ENCODE peak calls at places on chromosome 15, in six cellular contexts. X is A549, P is HepG2, Y is IMR-90, Q is GM12878, D is K562. I is an unnamed sample.

GRCh38 chr15:26455828-26456227 is 317.0 kb downstream of the GABRB3 start:
- DNase-seq in X (no peak), P (no peak), Y (no peak), Q (no peak), D (no peak), I (no peak)

GRCh38 chr15:66907826-66908502 is 157.4 kb upstream of the SMAD3 start:
- DNase-seq in X (no peak), P (peak), Y (peak), Q (peak), D (no peak), I (no peak)

GRCh38 chr15:45747426-45747825 is 112.6 kb downstream of the SQOR start:
- DNase-seq in X (no peak), P (no peak), Y (no peak), Q (no peak), D (no peak), I (no peak)

GRCh38 chr15:33234019-33234418 is 39.5 kb upstream of the FMN1 start:
- DNase-seq in X (peak), P (peak), Y (peak), Q (no peak), D (no peak), I (peak)

GRCh38 chr15:55256281-55257013 is 33.2 kb downstream of the RAB27A start:
- DNase-seq in X (no peak), P (peak), Y (peak), Q (no peak), D (no peak), I (no peak)

GRCh38 chr15:69499521-69500201 is 47.0 kb downstream of the RPLP1 start:
- DNase-seq in X (no peak), P (no peak), Y (no peak), Q (no peak), D (no peak), I (no peak)

GRCh38 chr15:100115711-100116090 is 226.1 kb downstream of the ADAMTS17 start:
- DNase-seq in X (no peak), P (no peak), Y (peak), Q (no peak), D (no peak), I (no peak)

GRCh38 chr15:81760686-81761085 is 285.1 kb downstream of the MEX3B start:
- DNase-seq in X (no peak), P (no peak), Y (no peak), Q (no peak), D (no peak), I (no peak)

GRCh38 chr15:69466733-69467132 is 14.1 kb downstream of the RPLP1 start:
- DNase-seq in X (no peak), P (no peak), Y (no peak), Q (no peak), D (no peak), I (no peak)

GRCh38 chr15:99143655-99144610 is 39.1 kb downstream of the SYNM start:
- DNase-seq in X (no peak), P (peak), Y (peak), Q (no peak), D (no peak), I (no peak)

GRCh38 chr15:44537728-44538240 is 837 bp downstream of the EIF3J start:
- DNase-seq in X (peak), P (peak), Y (peak), Q (no peak), D (peak), I (no peak)

GRCh38 chr15:89052474-89052873 is 35.8 kb upstream of the ABHD2 start:
- DNase-seq in X (no peak), P (no peak), Y (peak), Q (no peak), D (no peak), I (no peak)

GRCh38 chr15:27828721-27829120 is 270.4 kb downstream of the OCA2 start:
- DNase-seq in X (no peak), P (no peak), Y (no peak), Q (no peak), D (no peak), I (no peak)

GRCh38 chr15:85615930-85616329 is 178.8 kb downstream of the KLHL25 start:
- DNase-seq in X (peak), P (peak), Y (peak), Q (no peak), D (peak), I (peak)

GRCh38 chr15:38224486-38224885 is 28.1 kb upstream of the SPRED1 start:
- DNase-seq in X (no peak), P (no peak), Y (no peak), Q (no peak), D (no peak), I (no peak)

GRCh38 chr15:85380217-85380859 is at the start of gene AKAP13:
- DNase-seq in X (peak), P (peak), Y (peak), Q (peak), D (peak), I (peak)

GRCh38 chr15:39625856-39626255 is 45.0 kb downstream of the THBS1 start:
- DNase-seq in X (no peak), P (no peak), Y (peak), Q (no peak), D (no peak), I (no peak)

GRCh38 chr15:37395100-37395468 is 294.7 kb upstream of the MEIS2 start:
- DNase-seq in X (no peak), P (no peak), Y (no peak), Q (no peak), D (no peak), I (no peak)

GRCh38 chr15:36478561-36478960 is 100.9 kb upstream of the CDIN1 start:
- DNase-seq in X (no peak), P (no peak), Y (no peak), Q (no peak), D (no peak), I (no peak)

GRCh38 chr15:72809329-72809728 is 25.8 kb upstream of the ADPGK start:
- DNase-seq in X (no peak), P (no peak), Y (no peak), Q (no peak), D (no peak), I (no peak)

GRCh38 chr15:61528590-61528929 is 299.5 kb upstream of the RORA start:
- DNase-seq in X (no peak), P (no peak), Y (no peak), Q (no peak), D (no peak), I (no peak)

GRCh38 chr15:82568986-82569385 is 28.7 kb upstream of the RPS17 start:
- DNase-seq in X (no peak), P (no peak), Y (no peak), Q (no peak), D (no peak), I (no peak)

GRCh38 chr15:52042051-52042851 is 23.2 kb downstream of the MAPK6 start:
- DNase-seq in X (no peak), P (no peak), Y (no peak), Q (no peak), D (peak), I (no peak)

GRCh38 chr15:51760805-51761204 is 9.4 kb downstream of the TMOD2 start:
- DNase-seq in X (no peak), P (no peak), Y (no peak), Q (no peak), D (no peak), I (no peak)

GRCh38 chr15:86879250-86880229 is 799.9 kb downstream of the AGBL1 start:
- DNase-seq in X (no peak), P (no peak), Y (no peak), Q (no peak), D (no peak), I (no peak)

GRCh38 chr15:66729339-66729951 is 27.4 kb downstream of the SMAD6 start:
- DNase-seq in X (no peak), P (no peak), Y (no peak), Q (no peak), D (no peak), I (no peak)

GRCh38 chr15:69474291-69474690 is 21.7 kb downstream of the RPLP1 start:
- DNase-seq in X (no peak), P (no peak), Y (peak), Q (no peak), D (no peak), I (no peak)

GRCh38 chr15:90677807-90678790 is 39.0 kb upstream of the BLM start:
- DNase-seq in X (no peak), P (no peak), Y (peak), Q (no peak), D (no peak), I (no peak)

GRCh38 chr15:80461370-80462060 is 57.3 kb downstream of the ARNT2 start:
- DNase-seq in X (no peak), P (no peak), Y (no peak), Q (no peak), D (no peak), I (no peak)

DNA sequence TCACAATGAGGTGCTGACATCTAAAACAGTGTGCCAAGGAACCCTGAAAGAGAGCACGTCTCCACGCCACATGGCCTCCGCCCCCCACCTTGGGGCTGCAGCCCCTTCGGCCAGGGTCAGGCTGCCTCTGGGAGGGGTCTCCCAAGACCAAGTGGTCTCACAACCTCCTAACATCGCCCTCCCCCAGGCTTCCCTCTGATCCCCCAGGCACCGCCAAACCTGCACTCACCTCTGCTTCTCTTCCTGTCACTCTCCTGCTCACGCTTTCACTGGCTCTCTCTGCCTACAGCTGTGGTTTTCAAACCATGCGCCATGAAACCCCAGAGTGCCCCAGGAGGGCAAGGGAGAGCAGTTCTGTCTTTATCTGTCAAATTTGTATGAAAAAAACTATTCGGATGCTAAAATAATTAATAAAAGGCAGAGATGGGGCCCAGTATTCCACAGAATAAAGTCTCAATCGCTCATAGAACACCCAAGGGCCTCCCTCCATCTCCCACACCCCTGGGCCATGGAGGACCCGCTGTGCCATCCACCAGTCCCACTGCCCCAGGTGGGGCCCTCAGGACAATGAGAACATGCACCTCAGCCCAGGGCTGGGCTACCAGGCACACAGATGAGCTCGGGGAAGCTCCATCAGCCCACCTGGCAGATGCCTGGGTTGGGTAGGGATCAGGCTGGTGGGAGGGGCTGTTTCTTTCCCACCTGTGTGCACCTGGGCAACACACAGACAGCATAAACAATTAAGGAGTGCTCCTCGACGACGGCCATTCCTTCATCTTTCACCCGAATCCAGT is 21.5 kb downstream of the CYFIP1 start:
- DNase-seq in X (no peak), P (no peak), Y (no peak), Q (no peak), D (no peak), I (no peak)
- TF ChIP-seq BHLHE40 in X (no peak), P (no peak), Y (no peak), Q (no peak), D (no peak), I (no peak)

GRCh38 chr15:92839696-92840095 is 60.4 kb upstream of the CHD2 start:
- DNase-seq in X (no peak), P (no peak), Y (no peak), Q (no peak), D (no peak), I (no peak)
- TF ChIP-seq BHLHE40 in X (no peak), P (no peak), Y (no peak), Q (no peak), D (no peak), I (no peak)

GRCh38 chr15:58457466-58457965 is 25.7 kb downstream of the LIPC start:
- DNase-seq in X (no peak), P (no peak), Y (peak), Q (peak), D (peak), I (no peak)
- TF ChIP-seq BHLHE40 in X (no peak), P (no peak), Y (peak), Q (peak), D (no peak), I (no peak)

GRCh38 chr15:28911295-28911979 is 25.7 kb downstream of the APBA2 start:
- DNase-seq in X (no peak), P (no peak), Y (no peak), Q (no peak), D (peak), I (no peak)
- TF ChIP-seq BHLHE40 in X (no peak), P (no peak), Y (no peak), Q (no peak), D (peak), I (no peak)

DNA sequence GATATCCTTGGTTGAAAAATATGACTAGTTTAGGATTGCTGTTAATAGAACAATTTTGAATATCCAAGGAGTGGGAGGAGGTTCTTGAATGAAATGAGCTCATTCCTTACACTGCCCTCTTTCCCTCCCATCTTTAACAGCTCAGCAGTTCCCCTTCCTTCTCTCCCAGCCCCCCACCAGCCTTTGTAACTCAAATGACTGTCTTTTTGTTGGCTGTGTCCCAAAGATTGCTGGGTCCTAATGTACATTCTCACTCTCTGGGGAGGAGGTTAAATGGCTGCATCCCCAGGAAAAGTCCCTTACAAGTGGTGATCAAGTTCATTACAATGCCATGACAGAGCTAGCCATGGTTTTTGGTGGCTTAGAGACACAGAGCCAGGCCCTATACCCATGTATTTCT is 293.1 kb upstream of the TPM1 start:
- DNase-seq in X (no peak), P (no peak), Y (peak), Q (no peak), D (no peak), I (no peak)
- TF ChIP-seq BHLHE40 in X (no peak), P (no peak), Y (no peak), Q (no peak), D (no peak), I (no peak)

GRCh38 chr15:48842501-48842900 is 31.6 kb upstream of the CEP152 start:
- DNase-seq in X (no peak), P (no peak), Y (no peak), Q (no peak), D (no peak), I (no peak)
- TF ChIP-seq BHLHE40 in X (no peak), P (no peak), Y (no peak), Q (no peak), D (no peak), I (no peak)

DNA sequence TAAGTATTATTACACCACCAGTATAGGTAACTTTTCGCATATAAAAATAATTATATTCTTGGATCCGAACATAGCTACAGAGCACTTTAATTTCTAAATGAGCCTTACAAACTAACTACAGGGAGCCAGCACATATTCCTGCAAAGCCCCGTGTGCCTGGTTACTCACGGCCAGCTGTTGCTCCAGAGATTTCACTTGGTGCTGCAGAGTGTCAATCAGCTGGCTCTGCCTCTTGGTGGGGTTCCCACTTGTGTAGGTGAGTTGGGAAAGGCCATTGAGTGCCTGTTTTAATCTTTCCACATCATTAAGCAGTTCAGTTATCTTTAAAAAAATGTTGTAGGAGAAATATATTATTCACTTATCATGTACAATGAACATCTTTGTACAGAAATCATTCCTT is 98.9 kb downstream of the UACA start:
- DNase-seq in X (no peak), P (no peak), Y (no peak), Q (no peak), D (no peak), I (no peak)
- TF ChIP-seq BHLHE40 in X (no peak), P (no peak), Y (no peak), Q (no peak), D (no peak), I (no peak)

GRCh38 chr15:31499953-31500808 is 173.5 kb downstream of the KLF13 start:
- DNase-seq in X (no peak), P (no peak), Y (no peak), Q (no peak), D (no peak), I (no peak)
- TF ChIP-seq BHLHE40 in X (no peak), P (no peak), Y (no peak), Q (no peak), D (no peak), I (no peak)

GRCh38 chr15:59157840-59158700 is 48.6 kb upstream of the LDHAL6B start:
- DNase-seq in X (no peak), P (no peak), Y (no peak), Q (no peak), D (no peak), I (no peak)
- TF ChIP-seq BHLHE40 in X (no peak), P (no peak), Y (no peak), Q (no peak), D (no peak), I (no peak)

GRCh38 chr15:92636950-92637481 is 18.6 kb downstream of the FAM174B start:
- DNase-seq in X (no peak), P (no peak), Y (no peak), Q (no peak), D (peak), I (no peak)
- TF ChIP-seq BHLHE40 in X (no peak), P (no peak), Y (no peak), Q (no peak), D (no peak), I (no peak)